ENCODE peak calls at places on chromosomes 12 and 14, in seven cellular contexts. V is pancreas; Y is CD8-positive, alpha-beta T cell; U is iPS DF 6.9; Q is cardiac muscle cell; E is heart left ventricle; O is OCI-LY7. W is an unnamed sample. For H3K4me1, the result is how much of the 10 kb centered on the place peaks cover.

GRCh38 chr14:79734151-79734550 is 477.2 kb downstream of the DIO2 start:
- DNase-seq in V (no peak), Y (no peak), U (no peak), Q (no peak), E (no peak), O (no peak), W (no peak)

GRCh38 chr12:102799229-102799628 is 117.8 kb downstream of the PAH start:
- DNase-seq in V (no peak), Y (no peak), U (no peak), Q (no peak), E (no peak), O (no peak), W (no peak)

GRCh38 chr12:76608070-76608469 is 48.5 kb upstream of the OSBPL8 start:
- DNase-seq in V (no peak), Y (no peak), U (no peak), Q (no peak), E (no peak), O (no peak), W (no peak)

GRCh38 chr12:96195845-96196451 is 1.8 kb downstream of the ELK3 start:
- DNase-seq in V (no peak), Y (no peak), U (no peak), Q (peak), E (peak), O (no peak), W (peak)

GRCh38 chr14:90608281-90608680 is 207.9 kb downstream of the TTC7B start:
- DNase-seq in V (no peak), Y (no peak), U (no peak), Q (no peak), E (no peak), O (no peak), W (no peak)

GRCh38 chr12:76422154-76422877 is 74.1 kb upstream of the BBS10 start:
- DNase-seq in V (no peak), Y (no peak), U (no peak), Q (peak), E (no peak), O (no peak), W (no peak)

GRCh38 chr14:36194645-36195044 is 18.1 kb upstream of the PTCSC3 start:
- DNase-seq in V (no peak), Y (no peak), U (no peak), Q (no peak), E (no peak), O (no peak), W (no peak)

GRCh38 chr12:29620030-29620429 is 122.5 kb upstream of the OVCH1 start:
- DNase-seq in V (no peak), Y (no peak), U (no peak), Q (no peak), E (no peak), O (no peak), W (no peak)

GRCh38 chr14:58491593-58491992 is 64.1 kb downstream of the KIAA0586 start:
- DNase-seq in V (no peak), Y (no peak), U (no peak), Q (peak), E (no peak), O (no peak), W (no peak)

GRCh38 chr12:95859344-95859816 is 628 bp downstream of the SNRPF start:
- DNase-seq in V (no peak), Y (no peak), U (no peak), Q (peak), E (no peak), O (peak), W (no peak)

GRCh38 chr12:57243521-57244305 is 7.3 kb downstream of the STAC3 start:
- DNase-seq in V (peak), Y (peak), U (no peak), Q (peak), E (peak), O (peak), W (peak)

GRCh38 chr12:29329411-29329810 is 51.6 kb downstream of the ERGIC2 start:
- DNase-seq in V (no peak), Y (no peak), U (no peak), Q (no peak), E (no peak), O (no peak), W (no peak)

GRCh38 chr14:67584931-67585330 is 15.1 kb downstream of the PIGH start:
- DNase-seq in V (no peak), Y (no peak), U (no peak), Q (no peak), E (no peak), O (no peak), W (no peak)

GRCh38 chr12:88753707-88754106 is 173.4 kb upstream of the KITLG start:
- DNase-seq in V (no peak), Y (no peak), U (no peak), Q (no peak), E (no peak), O (no peak), W (no peak)

GRCh38 chr14:94022532-94023411 is 3.4 kb upstream of the OTUB2 start:
- DNase-seq in V (no peak), Y (no peak), U (no peak), Q (no peak), E (no peak), O (no peak), W (no peak)

GRCh38 chr12:9108504-9109212 is 7.1 kb downstream of the A2M start:
- DNase-seq in V (no peak), Y (no peak), U (no peak), Q (no peak), E (no peak), O (no peak), W (no peak)

GRCh38 chr14:78136695-78137094 is 33.5 kb upstream of the NRXN3 start:
- DNase-seq in V (no peak), Y (no peak), U (no peak), Q (no peak), E (no peak), O (no peak), W (no peak)

GRCh38 chr14:78131616-78132015 is 38.6 kb upstream of the NRXN3 start:
- DNase-seq in V (no peak), Y (no peak), U (no peak), Q (no peak), E (no peak), O (no peak), W (no peak)

GRCh38 chr14:78131201-78131600 is 39.0 kb upstream of the NRXN3 start:
- DNase-seq in V (no peak), Y (no peak), U (no peak), Q (no peak), E (no peak), O (no peak), W (no peak)

GRCh38 chr14:78130356-78130755 is 39.8 kb upstream of the NRXN3 start:
- DNase-seq in V (no peak), Y (no peak), U (no peak), Q (no peak), E (no peak), O (no peak), W (no peak)

GRCh38 chr14:78135450-78135891 is 34.7 kb upstream of the NRXN3 start:
- DNase-seq in V (no peak), Y (no peak), U (no peak), Q (no peak), E (no peak), O (no peak), W (no peak)
- H3K27ac ChIP-seq in V (no peak), Y (no peak), U (no peak), Q (no peak), E (no peak), O (no peak), W (no peak)

GRCh38 chr12:109435428-109436180 is 41.5 kb downstream of the KCTD10 start:
- DNase-seq in V (no peak), Y (no peak), U (no peak), Q (no peak), E (no peak), O (no peak), W (no peak)
- H3K4me3 ChIP-seq in V (no peak), Y (no peak), U (no peak), Q (no peak), E (no peak), O (no peak), W (no peak)

DNA sequence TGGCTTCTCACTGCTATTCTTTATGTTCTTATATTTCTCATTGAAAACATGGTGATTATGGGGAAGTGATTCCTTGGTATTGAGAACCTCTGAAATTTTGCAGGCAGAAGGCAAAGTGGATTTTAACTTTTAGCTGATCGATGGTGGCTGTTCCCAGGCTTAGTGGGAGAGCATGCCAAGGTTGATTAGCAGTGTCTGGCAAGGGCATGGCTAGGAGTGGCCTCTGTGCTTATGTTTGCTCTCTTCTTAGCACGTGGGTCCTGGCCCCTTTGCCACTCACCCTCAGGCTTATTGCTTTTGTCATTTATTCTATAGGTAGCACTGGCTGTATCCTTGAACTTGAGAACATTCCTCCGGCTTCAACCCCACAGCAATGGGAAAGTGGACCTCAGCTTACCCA is 2.1 kb downstream of the MVK start:
- DNase-seq in V (no peak), Y (no peak), U (no peak), Q (no peak), E (no peak), O (no peak), W (no peak)
- H3K4me1 ChIP-seq in V (under half), Y (under half), U (under half), Q (under half), E (under half), O (under half), W (under half)

DNA sequence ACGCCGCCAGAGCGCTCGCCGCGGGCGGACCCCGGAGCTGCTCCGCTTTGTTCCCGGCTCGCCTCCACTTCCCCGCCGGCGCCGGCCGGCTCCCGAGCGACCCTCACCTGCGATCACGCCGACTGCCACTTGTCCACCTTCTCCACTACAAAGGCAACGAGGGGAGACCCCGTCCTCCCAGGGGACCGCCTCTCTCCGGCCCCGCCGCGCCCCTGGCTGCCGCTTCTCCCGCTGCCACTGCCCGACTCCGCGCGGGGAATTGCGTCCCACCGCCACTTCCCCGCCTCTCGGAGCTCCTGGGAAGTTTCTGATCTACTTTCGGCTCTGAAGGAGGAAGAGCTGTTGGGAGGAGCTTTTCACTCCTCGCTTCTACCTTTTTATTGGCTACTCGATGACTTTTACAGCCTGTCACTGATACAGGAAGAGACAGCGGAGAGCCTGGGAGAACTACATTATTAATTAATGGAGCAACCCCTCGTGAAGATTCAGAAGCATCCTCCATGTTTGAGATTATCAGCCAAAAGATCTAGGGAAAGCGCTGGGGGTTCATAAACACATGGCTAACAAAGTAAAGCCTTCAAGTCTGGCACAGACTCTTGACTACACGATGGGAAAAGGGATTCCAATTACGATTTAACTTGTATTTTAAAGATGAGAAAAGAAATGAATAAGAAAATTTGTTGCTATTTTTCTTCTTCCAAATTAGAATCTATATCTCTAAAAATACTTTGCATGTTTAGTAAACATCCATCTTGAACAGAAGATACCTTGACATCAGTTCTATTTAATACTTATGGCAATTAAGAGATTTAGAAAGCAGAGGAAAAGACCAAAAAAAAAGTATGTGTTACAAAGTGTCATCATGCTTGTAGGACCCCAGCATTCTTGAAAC is at the start of gene BAZ1A:
- DNase-seq in V (peak), Y (peak), U (no peak), Q (peak), E (peak), O (peak), W (peak)
- H3K27ac ChIP-seq in V (peak), Y (peak), U (no peak), Q (peak), E (peak), O (peak), W (peak)

GRCh38 chr14:73234586-73235394 is 2.5 kb upstream of the PAPLN start:
- DNase-seq in V (no peak), Y (no peak), U (no peak), Q (no peak), E (no peak), O (no peak), W (no peak)
- H3K4me3 ChIP-seq in V (no peak), Y (no peak), U (no peak), Q (no peak), E (no peak), O (no peak), W (no peak)

DNA sequence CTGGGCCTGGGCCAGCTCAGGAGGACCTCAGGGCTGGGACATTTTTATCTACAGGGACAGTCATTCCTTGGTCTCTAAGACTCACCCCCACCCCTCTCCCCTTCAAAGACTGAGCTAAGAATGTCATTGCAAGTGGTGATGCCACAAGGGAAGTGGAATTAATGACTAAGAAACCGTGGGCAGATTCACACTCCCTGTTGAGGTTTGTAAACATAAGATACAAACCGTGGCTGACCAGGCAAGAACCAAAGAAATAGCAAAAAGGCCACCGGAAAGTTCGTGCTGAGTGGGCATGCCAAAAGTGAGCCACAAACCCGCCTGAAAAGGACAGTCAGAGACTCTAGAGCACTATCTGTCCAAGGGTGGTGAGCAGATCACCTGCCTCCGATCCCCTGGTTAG is 25.7 kb downstream of the NUAK1 start:
- DNase-seq in V (no peak), Y (no peak), U (no peak), Q (peak), E (peak), O (no peak), W (no peak)
- H3K4me1 ChIP-seq in V (under half), Y (under half), U (under half), Q (under half), E (half or more), O (under half), W (half or more)

GRCh38 chr14:105986896-105987284 is 460.5 kb downstream of the TMEM121 start:
- DNase-seq in V (no peak), Y (no peak), U (no peak), Q (no peak), E (no peak), O (no peak), W (no peak)
- H3K27ac ChIP-seq in V (no peak), Y (no peak), U (no peak), Q (no peak), E (no peak), O (no peak), W (no peak)

GRCh38 chr14:22885975-22886374 is 3.0 kb downstream of the REM2 start:
- DNase-seq in V (peak), Y (no peak), U (no peak), Q (no peak), E (no peak), O (no peak), W (no peak)
- H3K4me3 ChIP-seq in V (no peak), Y (no peak), U (no peak), Q (peak), E (peak), O (peak), W (no peak)

W was measured in right cardiac atrium.